ENCODE peak calls at places on chromosome 2, in six cellular contexts. One of them, this sample, is unnamed.

GRCh38 chr2:126822921-126823320 is 75.8 kb upstream of the TEX51 start:
- DNase-seq in SK-N-SH: no peak
- DNase-seq in PC-3: no peak
- DNase-seq in HCT116: no peak
- DNase-seq in MM.1S: no peak
- DNase-seq in GM23248: no peak
- DNase-seq in this sample: no peak

GRCh38 chr2:29314816-29315571 is 199.8 kb downstream of the CLIP4 start:
- DNase-seq in PC-3: peak; percentile 59
- DNase-seq in GM23248: peak; percentile 30
- DNase-seq in MM.1S: peak; percentile 79
- DNase-seq in SK-N-SH: no peak
- DNase-seq in HCT116: no peak
- DNase-seq in this sample: peak; percentile 55

GRCh38 chr2:120473522-120474271 is 127.8 kb downstream of the INHBB start:
- DNase-seq in MM.1S: no peak
- DNase-seq in GM23248: no peak
- DNase-seq in SK-N-SH: no peak
- DNase-seq in PC-3: peak; percentile 92
- DNase-seq in HCT116: no peak
- DNase-seq in this sample: no peak

GRCh38 chr2:215236131-215236530 is 75.7 kb upstream of the ATIC start:
- DNase-seq in PC-3: no peak
- DNase-seq in GM23248: no peak
- DNase-seq in MM.1S: no peak
- DNase-seq in SK-N-SH: no peak
- DNase-seq in HCT116: no peak
- DNase-seq in this sample: no peak

GRCh38 chr2:69213832-69214231 is 173.2 kb downstream of the GFPT1 start:
- DNase-seq in HCT116: no peak
- DNase-seq in PC-3: no peak
- DNase-seq in SK-N-SH: no peak
- DNase-seq in GM23248: peak; percentile 74
- DNase-seq in MM.1S: no peak
- DNase-seq in this sample: no peak

GRCh38 chr2:187129306-187129705 is 280.3 kb upstream of the ZSWIM2 start:
- DNase-seq in HCT116: no peak
- DNase-seq in PC-3: no peak
- DNase-seq in GM23248: no peak
- DNase-seq in MM.1S: no peak
- DNase-seq in SK-N-SH: no peak
- DNase-seq in this sample: no peak

GRCh38 chr2:69750246-69750645 is 8.3 kb downstream of the ANXA4 start:
- DNase-seq in HCT116: no peak
- DNase-seq in GM23248: no peak
- DNase-seq in SK-N-SH: no peak
- DNase-seq in PC-3: no peak
- DNase-seq in MM.1S: no peak
- DNase-seq in this sample: no peak

GRCh38 chr2:82395531-82395930 is 2063.5 kb downstream of the SUCLG1 start:
- DNase-seq in MM.1S: no peak
- DNase-seq in GM23248: no peak
- DNase-seq in SK-N-SH: no peak
- DNase-seq in HCT116: no peak
- DNase-seq in PC-3: no peak
- DNase-seq in this sample: peak; percentile 4

GRCh38 chr2:134170269-134170668 is 83.6 kb upstream of the MGAT5 start:
- DNase-seq in PC-3: no peak
- DNase-seq in SK-N-SH: no peak
- DNase-seq in MM.1S: no peak
- DNase-seq in HCT116: no peak
- DNase-seq in GM23248: peak; percentile 29
- DNase-seq in this sample: no peak

GRCh38 chr2:31255911-31256571 is 22.1 kb downstream of the EHD3 start:
- DNase-seq in PC-3: peak; percentile 75
- DNase-seq in MM.1S: peak; percentile 57
- DNase-seq in GM23248: no peak
- DNase-seq in SK-N-SH: no peak
- DNase-seq in HCT116: no peak
- DNase-seq in this sample: no peak

GRCh38 chr2:71006955-71007799 is 12.5 kb upstream of the TEX261 start:
- DNase-seq in GM23248: no peak
- DNase-seq in MM.1S: no peak
- DNase-seq in SK-N-SH: no peak
- DNase-seq in PC-3: no peak
- DNase-seq in HCT116: no peak
- DNase-seq in this sample: no peak

GRCh38 chr2:84833481-84834150 is 47.3 kb downstream of the TRABD2A start:
- DNase-seq in SK-N-SH: no peak
- DNase-seq in GM23248: no peak
- DNase-seq in MM.1S: no peak
- DNase-seq in HCT116: no peak
- DNase-seq in PC-3: no peak
- DNase-seq in this sample: no peak

GRCh38 chr2:95121150-95121494 is 486 bp downstream of the MRPS5 start:
- DNase-seq in HCT116: no peak
- DNase-seq in SK-N-SH: no peak
- DNase-seq in GM23248: peak; percentile 48
- DNase-seq in MM.1S: no peak
- DNase-seq in PC-3: peak; percentile 28
- DNase-seq in this sample: no peak

GRCh38 chr2:168663993-168664392 is 138.4 kb upstream of the NOSTRIN start:
- DNase-seq in PC-3: no peak
- DNase-seq in MM.1S: no peak
- DNase-seq in HCT116: no peak
- DNase-seq in GM23248: no peak
- DNase-seq in SK-N-SH: no peak
- DNase-seq in this sample: peak; percentile 13

GRCh38 chr2:33241581-33241980 is 234.9 kb upstream of the RASGRP3 start:
- DNase-seq in MM.1S: no peak
- DNase-seq in PC-3: no peak
- DNase-seq in HCT116: no peak
- DNase-seq in SK-N-SH: no peak
- DNase-seq in GM23248: no peak
- DNase-seq in this sample: no peak

GRCh38 chr2:43220229-43220981 is 6.0 kb downstream of the ZFP36L2 start:
- DNase-seq in GM23248: peak; percentile 62
- DNase-seq in PC-3: peak; percentile 22
- DNase-seq in SK-N-SH: no peak
- DNase-seq in MM.1S: peak; percentile 7
- DNase-seq in HCT116: no peak
- DNase-seq in this sample: no peak

GRCh38 chr2:153519260-153519875 is 40.8 kb upstream of the RPRM start:
- DNase-seq in GM23248: peak; percentile 63
- DNase-seq in SK-N-SH: peak; percentile 30
- DNase-seq in PC-3: peak; percentile 77
- DNase-seq in HCT116: peak; percentile 55
- DNase-seq in MM.1S: peak; percentile 46
- DNase-seq in this sample: peak; percentile 69

GRCh38 chr2:234795974-234796690 is 155.7 kb upstream of the SH3BP4 start:
- DNase-seq in PC-3: no peak
- DNase-seq in GM23248: no peak
- DNase-seq in MM.1S: no peak
- DNase-seq in HCT116: no peak
- DNase-seq in SK-N-SH: peak; percentile 32
- DNase-seq in this sample: no peak

GRCh38 chr2:141020346-141020745 is 1110.5 kb downstream of the LRP1B start:
- DNase-seq in MM.1S: no peak
- DNase-seq in SK-N-SH: no peak
- DNase-seq in GM23248: peak; percentile 32
- DNase-seq in PC-3: no peak
- DNase-seq in HCT116: no peak
- DNase-seq in this sample: no peak

GRCh38 chr2:222861411-222862067 is 703 bp downstream of the ACSL3 start:
- DNase-seq in PC-3: no peak
- DNase-seq in GM23248: peak; percentile 72
- DNase-seq in MM.1S: peak; percentile 42
- DNase-seq in HCT116: no peak
- DNase-seq in SK-N-SH: peak; percentile 74
- DNase-seq in this sample: no peak

GRCh38 chr2:45353879-45354278 is 257.2 kb downstream of the SRBD1 start:
- DNase-seq in MM.1S: no peak
- DNase-seq in SK-N-SH: no peak
- DNase-seq in GM23248: peak; percentile 90
- DNase-seq in PC-3: peak; percentile 98
- DNase-seq in HCT116: no peak
- DNase-seq in this sample: no peak

GRCh38 chr2:113707106-113707505 is 49.3 kb downstream of the SLC35F5 start:
- DNase-seq in HCT116: no peak
- DNase-seq in MM.1S: no peak
- DNase-seq in GM23248: no peak
- DNase-seq in PC-3: no peak
- DNase-seq in SK-N-SH: no peak
- DNase-seq in this sample: no peak

GRCh38 chr2:36277146-36277808 is 78.3 kb upstream of the CRIM1 start:
- DNase-seq in HCT116: peak; percentile 12
- DNase-seq in PC-3: peak; percentile 90
- DNase-seq in GM23248: peak; percentile 85
- DNase-seq in MM.1S: no peak
- DNase-seq in SK-N-SH: no peak
- DNase-seq in this sample: no peak

GRCh38 chr2:10547011-10547410 is 98.9 kb upstream of the ODC1 start:
- DNase-seq in MM.1S: no peak
- DNase-seq in PC-3: peak; percentile 89
- DNase-seq in SK-N-SH: no peak
- DNase-seq in GM23248: peak; percentile 75
- DNase-seq in HCT116: no peak
- DNase-seq in this sample: no peak

GRCh38 chr2:54575379-54575888 is 119.3 kb downstream of the SPTBN1 start:
- DNase-seq in HCT116: no peak
- DNase-seq in GM23248: peak; percentile 36
- DNase-seq in SK-N-SH: no peak
- DNase-seq in MM.1S: no peak
- DNase-seq in PC-3: peak; percentile 46
- DNase-seq in this sample: no peak
- TF ChIP-seq EZH2phosphoT487 in HCT116: no peak
- TF ChIP-seq EZH2phosphoT487 in GM23248: no peak
- TF ChIP-seq EZH2phosphoT487 in SK-N-SH: no peak
- TF ChIP-seq EZH2phosphoT487 in MM.1S: no peak
- TF ChIP-seq EZH2phosphoT487 in PC-3: no peak
- TF ChIP-seq EZH2phosphoT487 in this sample: no peak

DNA sequence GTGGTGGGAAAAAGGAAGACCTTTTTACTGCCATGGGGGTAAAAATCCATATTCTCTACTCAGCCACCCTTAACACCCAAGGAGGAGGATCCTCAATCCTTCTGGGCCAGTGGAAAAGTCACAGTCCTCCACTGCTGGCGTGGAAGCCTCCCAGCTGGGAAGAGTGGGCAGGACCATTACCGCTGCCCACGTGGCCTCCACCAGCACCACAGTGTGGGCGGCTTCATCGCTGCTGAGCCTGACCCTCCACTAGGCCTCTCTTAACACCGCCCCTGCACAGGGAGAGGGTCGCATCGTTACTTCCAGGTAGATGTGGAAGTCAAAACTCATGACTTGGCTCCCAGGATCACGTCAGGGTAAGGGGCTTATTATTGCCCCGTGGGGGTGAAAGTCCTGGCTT is 656.5 kb downstream of the SUCLG1 start:
- DNase-seq in GM23248: no peak
- DNase-seq in SK-N-SH: no peak
- DNase-seq in MM.1S: no peak
- DNase-seq in PC-3: no peak
- DNase-seq in HCT116: no peak
- DNase-seq in this sample: no peak
- H3K9ac ChIP-seq in GM23248: no peak overlapping the region
- H3K9ac ChIP-seq in SK-N-SH: no peak overlapping the region
- H3K9ac ChIP-seq in MM.1S: no peak overlapping the region
- H3K9ac ChIP-seq in PC-3: no peak overlapping the region
- H3K9ac ChIP-seq in HCT116: no peak overlapping the region
- H3K9ac ChIP-seq in this sample: no peak overlapping the region

DNA sequence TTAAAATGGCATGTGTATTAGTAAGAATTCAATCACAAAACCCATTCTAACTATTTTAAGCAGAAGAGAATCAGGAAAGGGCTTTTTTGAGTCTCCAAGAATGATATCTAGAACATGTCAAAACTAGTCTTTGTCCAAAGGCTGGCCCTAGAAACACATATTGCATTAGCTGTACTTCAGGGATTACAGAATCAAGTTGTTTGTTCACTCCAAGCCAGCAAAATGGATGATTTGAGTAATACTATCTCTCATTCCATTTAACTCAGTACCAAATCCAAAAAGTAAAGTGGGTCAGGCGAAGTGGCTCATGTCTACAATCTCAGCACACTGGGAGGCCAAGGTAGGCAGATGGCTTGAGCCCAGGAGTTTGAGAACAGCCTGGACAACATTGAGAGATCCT is 41.3 kb downstream of the ATF2 start:
- DNase-seq in PC-3: no peak
- DNase-seq in SK-N-SH: no peak
- DNase-seq in HCT116: no peak
- DNase-seq in GM23248: no peak
- DNase-seq in MM.1S: no peak
- DNase-seq in this sample: no peak
- H3K79me2 ChIP-seq in PC-3: no peaks in the 10 kb centered on the region
- H3K79me2 ChIP-seq in SK-N-SH: peaks cover 69% of the 10 kb centered on the region
- H3K79me2 ChIP-seq in HCT116: no peaks in the 10 kb centered on the region
- H3K79me2 ChIP-seq in GM23248: peaks cover 85% of the 10 kb centered on the region
- H3K79me2 ChIP-seq in MM.1S: peaks cover 33% of the 10 kb centered on the region
- H3K79me2 ChIP-seq in this sample: peaks cover 82% of the 10 kb centered on the region

GRCh38 chr2:205681836-205682238 is 464 bp upstream of the NRP2 start:
- DNase-seq in PC-3: peak; percentile 10
- DNase-seq in MM.1S: no peak
- DNase-seq in GM23248: peak; percentile 49
- DNase-seq in SK-N-SH: peak; percentile 49
- DNase-seq in HCT116: no peak
- DNase-seq in this sample: peak; percentile 73
- TF ChIP-seq EZH2phosphoT487 in PC-3: no peak
- TF ChIP-seq EZH2phosphoT487 in MM.1S: no peak
- TF ChIP-seq EZH2phosphoT487 in GM23248: no peak
- TF ChIP-seq EZH2phosphoT487 in SK-N-SH: no peak
- TF ChIP-seq EZH2phosphoT487 in HCT116: no peak
- TF ChIP-seq EZH2phosphoT487 in this sample: no peak